ENCODE peak calls at places on chromosomes 4 and X, in ten cellular contexts. Z is type B pancreatic cell, U is WTC11, E is HS-5, C is iris pigment epithelial cell, W is left cardiac atrium, P is GM04504, Q is heart right ventricle, H is CMK, L is amygdala. D is an unnamed sample.

GRCh38 chr4:182521006-182521405 is 277.8 kb downstream of the TENM3 start:
- DNase-seq in Z (no peak), U (no peak), E (no peak), C (peak), W (no peak), P (no peak), Q (no peak), H (no peak), L (no peak), D (no peak)

GRCh38 chr4:108749119-108749518 is 13.7 kb downstream of the ETNPPL start:
- DNase-seq in Z (no peak), U (no peak), E (no peak), C (no peak), W (no peak), P (no peak), Q (no peak), H (no peak), L (no peak), D (no peak)

GRCh38 chrX:48025561-48025960 is 18.8 kb downstream of the SPACA5 start:
- DNase-seq in Z (no peak), U (peak), E (peak), C (peak), W (no peak), P (peak), Q (peak), H (peak), L (peak), D (peak)

GRCh38 chr4:185656467-185656890 is 121.2 kb upstream of the PDLIM3 start:
- DNase-seq in Z (no peak), U (peak), E (no peak), C (peak), W (peak), P (no peak), Q (peak), H (no peak), L (no peak), D (no peak)

GRCh38 chr4:17204908-17205307 is 306.5 kb upstream of the LDB2 start:
- DNase-seq in Z (no peak), U (no peak), E (no peak), C (no peak), W (no peak), P (no peak), Q (no peak), H (no peak), L (no peak), D (no peak)

GRCh38 chrX:40987413-40987812 is 97.8 kb upstream of the USP9X start:
- DNase-seq in Z (no peak), U (no peak), E (no peak), C (no peak), W (no peak), P (no peak), Q (no peak), H (no peak), L (no peak), D (no peak)

GRCh38 chr4:6148506-6149205 is 51.7 kb downstream of the JAKMIP1 start:
- DNase-seq in Z (no peak), U (no peak), E (no peak), C (no peak), W (no peak), P (no peak), Q (no peak), H (no peak), L (no peak), D (no peak)

GRCh38 chr4:74307163-74307562 is 1.1 kb upstream of the EPGN start:
- DNase-seq in Z (no peak), U (no peak), E (no peak), C (no peak), W (no peak), P (no peak), Q (no peak), H (no peak), L (no peak), D (no peak)

GRCh38 chr4:6727081-6727942 is 11.3 kb downstream of the BLOC1S4 start:
- DNase-seq in Z (no peak), U (no peak), E (no peak), C (peak), W (no peak), P (no peak), Q (no peak), H (peak), L (peak), D (no peak)

GRCh38 chr4:17544831-17545234 is 29.9 kb downstream of the CLRN2 start:
- DNase-seq in Z (no peak), U (no peak), E (no peak), C (no peak), W (no peak), P (no peak), Q (no peak), H (no peak), L (peak), D (no peak)

GRCh38 chr4:155604718-155605601 is 61.7 kb upstream of the GUCY1A1 start:
- DNase-seq in Z (no peak), U (no peak), E (peak), C (peak), W (peak), P (peak), Q (peak), H (no peak), L (no peak), D (peak)

GRCh38 chrX:74232859-74233258 is 71.1 kb upstream of the ZCCHC13 start:
- DNase-seq in Z (no peak), U (no peak), E (no peak), C (peak), W (no peak), P (no peak), Q (no peak), H (no peak), L (no peak), D (no peak)

GRCh38 chr4:133865606-133866327 is 335.8 kb downstream of the PABPC4L start:
- DNase-seq in Z (no peak), U (no peak), E (peak), C (peak), W (no peak), P (peak), Q (no peak), H (no peak), L (no peak), D (peak)

GRCh38 chr4:138439143-138439581 is 197.0 kb upstream of the SLC7A11 start:
- DNase-seq in Z (no peak), U (no peak), E (no peak), C (peak), W (no peak), P (no peak), Q (no peak), H (no peak), L (no peak), D (no peak)

GRCh38 chr4:48269861-48270515 is 350 bp upstream of the TEC start:
- DNase-seq in Z (peak), U (peak), E (peak), C (peak), W (peak), P (peak), Q (peak), H (peak), L (peak), D (peak)

GRCh38 chr4:8102831-8103230 is 55.8 kb downstream of the ABLIM2 start:
- DNase-seq in Z (no peak), U (no peak), E (no peak), C (no peak), W (no peak), P (no peak), Q (no peak), H (no peak), L (no peak), D (no peak)

GRCh38 chr4:118772149-118773081 is 63.5 kb downstream of the SEC24D start:
- DNase-seq in Z (no peak), U (no peak), E (no peak), C (peak), W (no peak), P (no peak), Q (no peak), H (no peak), L (no peak), D (peak)

GRCh38 chrX:111124418-111124817 is 28.4 kb downstream of the PAK3 start:
- DNase-seq in Z (no peak), U (no peak), E (no peak), C (no peak), W (no peak), P (no peak), Q (no peak), H (no peak), L (no peak), D (no peak)

GRCh38 chr4:90174622-90175023 is 47.4 kb downstream of the CCSER1 start:
- DNase-seq in Z (no peak), U (no peak), E (no peak), C (no peak), W (no peak), P (no peak), Q (no peak), H (no peak), L (no peak), D (no peak)

GRCh38 chr4:73726000-73726399 is 14.4 kb upstream of the CXCL8 start:
- DNase-seq in Z (no peak), U (no peak), E (peak), C (peak), W (no peak), P (peak), Q (no peak), H (no peak), L (no peak), D (peak)

GRCh38 chr4:15690020-15690809 is 8.6 kb downstream of the FAM200B start:
- DNase-seq in Z (no peak), U (no peak), E (peak), C (peak), W (no peak), P (peak), Q (peak), H (no peak), L (no peak), D (peak)

GRCh38 chr4:93359609-93360008 is 468.9 kb upstream of the ATOH1 start:
- DNase-seq in Z (no peak), U (no peak), E (no peak), C (no peak), W (no peak), P (no peak), Q (no peak), H (no peak), L (no peak), D (no peak)

GRCh38 chrX:40012039-40012799 is 85.5 kb downstream of the BCOR start:
- DNase-seq in Z (no peak), U (no peak), E (no peak), C (peak), W (peak), P (no peak), Q (peak), H (no peak), L (no peak), D (no peak)

GRCh38 chrX:15946783-15947550 is 92.4 kb upstream of the AP1S2 start:
- DNase-seq in Z (no peak), U (no peak), E (peak), C (peak), W (no peak), P (peak), Q (no peak), H (no peak), L (no peak), D (peak)

GRCh38 chrX:7889680-7890079 is 37.5 kb downstream of the PNPLA4 start:
- DNase-seq in Z (no peak), U (no peak), E (peak), C (peak), W (no peak), P (peak), Q (no peak), H (no peak), L (no peak), D (no peak)

GRCh38 chr4:11252149-11252548 is 176.5 kb downstream of the HS3ST1 start:
- DNase-seq in Z (no peak), U (no peak), E (no peak), C (no peak), W (no peak), P (no peak), Q (no peak), H (no peak), L (no peak), D (no peak)

GRCh38 chr4:48913346-48913745 is 6.8 kb upstream of the OCIAD2 start:
- DNase-seq in Z (no peak), U (no peak), E (peak), C (peak), W (no peak), P (peak), Q (no peak), H (no peak), L (peak), D (no peak)

GRCh38 chr4:108034560-108034959 is 44.9 kb downstream of the HADH start:
- DNase-seq in Z (no peak), U (no peak), E (no peak), C (no peak), W (no peak), P (no peak), Q (no peak), H (no peak), L (no peak), D (no peak)